ENCODE peak calls at places on chromosomes 4 and X, in five cellular contexts. One of them, this sample, is unnamed.

GRCh38 chr4:16297003-16297402 is 70.7 kb upstream of the TAPT1 start:
- DNase-seq in GM23248: peak
- DNase-seq in SK-N-SH: no peak
- DNase-seq in lower lobe of right lung: no peak
- DNase-seq in H9: no peak
- DNase-seq in this sample: no peak

GRCh38 chrX:47078129-47079043 is at the start of gene RGN:
- DNase-seq in GM23248: peak
- DNase-seq in SK-N-SH: peak
- DNase-seq in lower lobe of right lung: no peak
- DNase-seq in H9: peak
- DNase-seq in this sample: no peak

GRCh38 chr4:8373973-8374545 is 66.5 kb downstream of the ACOX3 start:
- DNase-seq in GM23248: no peak
- DNase-seq in SK-N-SH: no peak
- DNase-seq in lower lobe of right lung: peak
- DNase-seq in H9: no peak
- DNase-seq in this sample: no peak

GRCh38 chr4:123266221-123266620 is 130.4 kb upstream of the SPRY1 start:
- DNase-seq in GM23248: no peak
- DNase-seq in SK-N-SH: no peak
- DNase-seq in lower lobe of right lung: no peak
- DNase-seq in H9: no peak
- DNase-seq in this sample: no peak

GRCh38 chrX:2385224-2385623 is 115.6 kb downstream of the DHRSX start:
- DNase-seq in GM23248: peak
- DNase-seq in SK-N-SH: no peak
- DNase-seq in lower lobe of right lung: no peak
- DNase-seq in H9: no peak
- DNase-seq in this sample: no peak

GRCh38 chr4:101252721-101253120 is 94.6 kb downstream of the PPP3CA start:
- DNase-seq in GM23248: peak
- DNase-seq in SK-N-SH: no peak
- DNase-seq in lower lobe of right lung: no peak
- DNase-seq in H9: no peak
- DNase-seq in this sample: no peak

GRCh38 chr4:156247470-156247869 is 293.8 kb upstream of the CTSO start:
- DNase-seq in GM23248: no peak
- DNase-seq in SK-N-SH: no peak
- DNase-seq in lower lobe of right lung: no peak
- DNase-seq in H9: no peak
- DNase-seq in this sample: no peak

GRCh38 chr4:3233391-3234071 is 15.4 kb upstream of the MSANTD1 start:
- DNase-seq in GM23248: peak
- DNase-seq in SK-N-SH: no peak
- DNase-seq in lower lobe of right lung: no peak
- DNase-seq in H9: no peak
- DNase-seq in this sample: no peak

GRCh38 chr4:187940299-187940698 is 55.3 kb upstream of the ZFP42 start:
- DNase-seq in GM23248: no peak
- DNase-seq in SK-N-SH: no peak
- DNase-seq in lower lobe of right lung: no peak
- DNase-seq in H9: no peak
- DNase-seq in this sample: no peak

GRCh38 chr4:82123934-82124333 is 249.9 kb downstream of the HNRNPD start:
- DNase-seq in GM23248: no peak
- DNase-seq in SK-N-SH: no peak
- DNase-seq in lower lobe of right lung: no peak
- DNase-seq in H9: no peak
- DNase-seq in this sample: no peak

GRCh38 chr4:110633358-110634319 is 10.8 kb upstream of the PITX2 start:
- DNase-seq in GM23248: no peak
- DNase-seq in SK-N-SH: no peak
- DNase-seq in lower lobe of right lung: no peak
- DNase-seq in H9: peak
- DNase-seq in this sample: no peak

GRCh38 chr4:113820164-113820563 is 58.6 kb upstream of the CAMK2D start:
- DNase-seq in GM23248: no peak
- DNase-seq in SK-N-SH: no peak
- DNase-seq in lower lobe of right lung: no peak
- DNase-seq in H9: no peak
- DNase-seq in this sample: no peak

GRCh38 chr4:155047755-155048154 is 160.7 kb upstream of the NPY2R start:
- DNase-seq in GM23248: peak
- DNase-seq in SK-N-SH: no peak
- DNase-seq in lower lobe of right lung: no peak
- DNase-seq in H9: no peak
- DNase-seq in this sample: no peak

GRCh38 chr4:54090804-54091623 is 8.9 kb upstream of the GSX2 start:
- DNase-seq in GM23248: peak
- DNase-seq in SK-N-SH: peak
- DNase-seq in lower lobe of right lung: peak
- DNase-seq in H9: peak
- DNase-seq in this sample: no peak

GRCh38 chr4:112952301-112952700 is 97.2 kb upstream of the ANK2 start:
- DNase-seq in GM23248: no peak
- DNase-seq in SK-N-SH: no peak
- DNase-seq in lower lobe of right lung: no peak
- DNase-seq in H9: no peak
- DNase-seq in this sample: no peak

GRCh38 chr4:100017627-100018310 is 67.7 kb upstream of the H2AZ1 start:
- DNase-seq in GM23248: no peak
- DNase-seq in SK-N-SH: no peak
- DNase-seq in lower lobe of right lung: no peak
- DNase-seq in H9: no peak
- DNase-seq in this sample: no peak

GRCh38 chr4:6617246-6617645 is 23.2 kb upstream of the MRFAP1 start:
- DNase-seq in GM23248: no peak
- DNase-seq in SK-N-SH: no peak
- DNase-seq in lower lobe of right lung: no peak
- DNase-seq in H9: no peak
- DNase-seq in this sample: no peak

GRCh38 chrX:39969099-39969825 is 128.5 kb downstream of the BCOR start:
- DNase-seq in GM23248: no peak
- DNase-seq in SK-N-SH: no peak
- DNase-seq in lower lobe of right lung: no peak
- DNase-seq in H9: peak
- DNase-seq in this sample: no peak

GRCh38 chr4:113683143-113683542 is 78.4 kb downstream of the CAMK2D start:
- DNase-seq in GM23248: no peak
- DNase-seq in SK-N-SH: no peak
- DNase-seq in lower lobe of right lung: no peak
- DNase-seq in H9: no peak
- DNase-seq in this sample: no peak

GRCh38 chr4:105896461-105896939 is 1.2 kb downstream of the NPNT start:
- DNase-seq in GM23248: no peak
- DNase-seq in SK-N-SH: no peak
- DNase-seq in lower lobe of right lung: no peak
- DNase-seq in H9: peak
- DNase-seq in this sample: peak

GRCh38 chr4:16598241-16599224 is 299.9 kb downstream of the LDB2 start:
- DNase-seq in GM23248: peak
- DNase-seq in SK-N-SH: no peak
- DNase-seq in lower lobe of right lung: no peak
- DNase-seq in H9: no peak
- DNase-seq in this sample: no peak

GRCh38 chr4:57098945-57099344 is 11.2 kb downstream of the IGFBP7 start:
- DNase-seq in GM23248: peak
- DNase-seq in SK-N-SH: no peak
- DNase-seq in lower lobe of right lung: no peak
- DNase-seq in H9: no peak
- DNase-seq in this sample: no peak

GRCh38 chr4:175051974-175052373 is 133.8 kb downstream of the ADAM29 start:
- DNase-seq in GM23248: no peak
- DNase-seq in SK-N-SH: no peak
- DNase-seq in lower lobe of right lung: no peak
- DNase-seq in H9: no peak
- DNase-seq in this sample: no peak

GRCh38 chr4:36269533-36269932 is 11.9 kb upstream of the DTHD1 start:
- DNase-seq in GM23248: no peak
- DNase-seq in SK-N-SH: no peak
- DNase-seq in lower lobe of right lung: no peak
- DNase-seq in H9: no peak
- DNase-seq in this sample: no peak

GRCh38 chr4:15420642-15421041 is 7.2 kb upstream of the C1QTNF7 start:
- DNase-seq in GM23248: peak
- DNase-seq in SK-N-SH: no peak
- DNase-seq in lower lobe of right lung: no peak
- DNase-seq in H9: no peak
- DNase-seq in this sample: no peak

GRCh38 chr4:1727117-1728031 is 6.1 kb downstream of the TACC3 start:
- DNase-seq in GM23248: peak
- DNase-seq in SK-N-SH: peak
- DNase-seq in lower lobe of right lung: peak
- DNase-seq in H9: no peak
- DNase-seq in this sample: no peak

GRCh38 chrX:19772759-19773623 is 114.4 kb downstream of the SH3KBP1 start:
- DNase-seq in GM23248: peak
- DNase-seq in SK-N-SH: no peak
- DNase-seq in lower lobe of right lung: no peak
- DNase-seq in H9: no peak
- DNase-seq in this sample: no peak

GRCh38 chrX:150225756-150226155 is 137.4 kb upstream of the MAMLD1 start:
- DNase-seq in GM23248: no peak
- DNase-seq in SK-N-SH: no peak
- DNase-seq in lower lobe of right lung: no peak
- DNase-seq in H9: peak
- DNase-seq in this sample: no peak

GRCh38 chr4:165248102-165248501 is 40.7 kb downstream of the KLHL2 start:
- DNase-seq in GM23248: no peak
- DNase-seq in SK-N-SH: no peak
- DNase-seq in lower lobe of right lung: no peak
- DNase-seq in H9: no peak
- DNase-seq in this sample: no peak

GRCh38 chr4:1813915-1814314 is 20.8 kb downstream of the FGFR3 start:
- DNase-seq in GM23248: peak
- DNase-seq in SK-N-SH: no peak
- DNase-seq in lower lobe of right lung: no peak
- DNase-seq in H9: no peak
- DNase-seq in this sample: peak

GRCh38 chrX:125651426-125651825 is 331.8 kb downstream of the TEX13C start:
- DNase-seq in GM23248: no peak
- DNase-seq in SK-N-SH: no peak
- DNase-seq in lower lobe of right lung: no peak
- DNase-seq in H9: no peak
- DNase-seq in this sample: no peak

GRCh38 chr4:20832821-20833220 is 132.6 kb downstream of the PACRGL start:
- DNase-seq in GM23248: peak
- DNase-seq in SK-N-SH: no peak
- DNase-seq in lower lobe of right lung: no peak
- DNase-seq in H9: no peak
- DNase-seq in this sample: no peak

DNA sequence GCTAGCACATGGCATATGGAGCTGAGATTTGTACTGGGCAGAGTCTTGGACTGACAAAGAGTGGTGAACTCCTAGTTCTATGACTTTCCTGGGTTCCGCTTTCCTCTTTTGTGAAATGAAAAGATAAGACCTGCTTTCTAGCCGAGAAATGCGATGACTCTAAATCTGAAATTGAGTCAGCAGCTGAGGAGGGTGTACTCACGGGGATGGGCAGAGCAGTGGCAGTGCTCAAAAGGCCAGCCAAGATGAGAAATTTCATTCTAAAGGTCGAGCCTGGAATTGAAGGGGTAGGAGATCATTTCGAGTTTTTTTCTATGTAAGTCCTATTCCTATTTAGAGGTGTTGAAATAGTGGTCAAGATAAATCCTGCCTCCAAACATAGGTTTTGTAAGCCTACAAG is 47.0 kb downstream of the NUDT9 start:
- DNase-seq in GM23248: no peak
- DNase-seq in SK-N-SH: no peak
- DNase-seq in lower lobe of right lung: no peak
- DNase-seq in H9: no peak
- DNase-seq in this sample: no peak
- H3K27ac ChIP-seq in GM23248: no peak
- H3K27ac ChIP-seq in SK-N-SH: no peak
- H3K27ac ChIP-seq in lower lobe of right lung: no peak
- H3K27ac ChIP-seq in H9: no peak
- H3K27ac ChIP-seq in this sample: no peak

DNA sequence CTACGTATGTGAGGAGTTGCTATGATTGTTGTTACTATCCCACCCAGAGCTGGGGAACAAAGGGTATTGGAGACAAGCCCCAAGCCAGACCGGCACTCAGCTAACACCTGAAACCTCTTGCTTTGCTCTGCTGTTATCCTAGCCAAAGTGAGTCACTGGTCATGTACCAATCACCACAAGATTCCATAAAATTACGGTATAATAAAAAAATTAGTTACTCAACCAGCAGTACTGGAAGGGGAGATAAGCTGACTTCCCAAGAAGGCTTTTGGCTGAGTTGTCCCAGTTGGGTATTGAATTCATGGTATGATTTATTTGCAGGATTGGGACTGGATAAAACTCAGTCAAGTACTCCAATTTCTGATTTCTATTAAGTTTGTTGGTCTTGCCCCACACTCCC is 5.3 kb downstream of the EDA2R start:
- DNase-seq in GM23248: peak
- DNase-seq in SK-N-SH: no peak
- DNase-seq in lower lobe of right lung: no peak
- DNase-seq in H9: no peak
- DNase-seq in this sample: no peak
- H3K27ac ChIP-seq in GM23248: peak
- H3K27ac ChIP-seq in SK-N-SH: peak
- H3K27ac ChIP-seq in lower lobe of right lung: no peak
- H3K27ac ChIP-seq in H9: no peak
- H3K27ac ChIP-seq in this sample: no peak

GRCh38 chrX:87702795-87703194 is 185.2 kb downstream of the KLHL4 start:
- DNase-seq in GM23248: no peak
- DNase-seq in SK-N-SH: no peak
- DNase-seq in lower lobe of right lung: no peak
- DNase-seq in H9: no peak
- DNase-seq in this sample: no peak

GRCh38 chrX:87710580-87710979 is 193.0 kb downstream of the KLHL4 start:
- DNase-seq in GM23248: no peak
- DNase-seq in SK-N-SH: no peak
- DNase-seq in lower lobe of right lung: no peak
- DNase-seq in H9: no peak
- DNase-seq in this sample: no peak

DNA sequence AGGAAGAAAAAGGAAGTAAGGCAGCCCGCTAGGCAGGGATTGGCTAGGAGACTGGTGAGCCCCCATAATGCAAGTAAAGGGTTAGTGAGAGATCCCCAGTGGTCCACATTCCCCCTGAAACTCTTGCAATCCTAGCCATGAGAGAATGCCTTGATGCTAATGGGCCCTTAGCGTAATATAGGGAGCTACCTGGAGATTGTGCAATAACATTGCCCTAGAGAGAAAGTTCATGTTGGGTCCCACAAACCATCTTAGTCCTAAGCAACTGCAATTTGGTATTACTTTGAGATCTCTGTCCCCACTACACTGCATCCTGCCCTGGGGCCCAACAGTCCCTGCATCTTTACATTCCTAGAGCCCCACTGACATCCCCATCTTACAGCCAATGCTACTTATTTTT is 188.5 kb downstream of the KLHL4 start:
- DNase-seq in GM23248: no peak
- DNase-seq in SK-N-SH: no peak
- DNase-seq in lower lobe of right lung: no peak
- DNase-seq in H9: no peak
- DNase-seq in this sample: no peak
- H3K27ac ChIP-seq in GM23248: no peak
- H3K27ac ChIP-seq in SK-N-SH: no peak
- H3K27ac ChIP-seq in lower lobe of right lung: no peak
- H3K27ac ChIP-seq in H9: no peak
- H3K27ac ChIP-seq in this sample: no peak

GRCh38 chrX:15382809-15383208 is 1.4 kb downstream of the VEGFD start:
- DNase-seq in GM23248: no peak
- DNase-seq in SK-N-SH: no peak
- DNase-seq in lower lobe of right lung: no peak
- DNase-seq in H9: no peak
- DNase-seq in this sample: peak
- H3K27ac ChIP-seq in GM23248: no peak
- H3K27ac ChIP-seq in SK-N-SH: no peak
- H3K27ac ChIP-seq in lower lobe of right lung: no peak
- H3K27ac ChIP-seq in H9: no peak
- H3K27ac ChIP-seq in this sample: no peak

This sample was measured in WERI-Rb-1.